ENCODE peak calls at places on chromosome 7, in ten cellular contexts. C is epithelial cell of esophagus, O is stomach, S is uterus, J is left ventricle myocardium inferior, E is GM06990, W is fibroblast of pulmonary artery, Z is AG10803, I is upper lobe of right lung, K is IMR-90. M is an unnamed sample.

GRCh38 chr7:118306771-118307170 is 82.3 kb downstream of the ANKRD7 start:
- DNase-seq in C (peak; percentile 4), O (no peak), S (no peak), J (no peak), E (no peak), W (no peak), Z (no peak), I (no peak), K (no peak), M (no peak)

GRCh38 chr7:1291846-1292765 is 59.4 kb downstream of the UNCX start:
- DNase-seq in C (no peak), O (no peak), S (no peak), J (no peak), E (no peak), W (no peak), Z (no peak), I (no peak), K (no peak), M (no peak)

GRCh38 chr7:67608806-67609205 is 612.2 kb downstream of the TYW1 start:
- DNase-seq in C (no peak), O (no peak), S (no peak), J (no peak), E (no peak), W (no peak), Z (no peak), I (no peak), K (no peak), M (no peak)

GRCh38 chr7:47557317-47557985 is 24.5 kb downstream of the TNS3 start:
- DNase-seq in C (no peak), O (no peak), S (peak; percentile 51), J (no peak), E (no peak), W (peak; percentile 64), Z (peak; percentile 87), I (no peak), K (peak; percentile 57), M (peak; percentile 85)

GRCh38 chr7:151340794-151341356 is 737 bp upstream of the NUB1 start:
- DNase-seq in C (no peak), O (no peak), S (no peak), J (no peak), E (no peak), W (no peak), Z (no peak), I (no peak), K (no peak), M (no peak)

GRCh38 chr7:21261627-21262564 is 166.0 kb upstream of the SP4 start:
- DNase-seq in C (peak; percentile 51), O (peak; percentile 33), S (no peak), J (no peak), E (peak; percentile 46), W (peak; percentile 53), Z (peak; percentile 12), I (no peak), K (peak; percentile 18), M (peak; percentile 15)

GRCh38 chr7:80277434-80278427 is 143.1 kb downstream of the GNAI1 start:
- DNase-seq in C (peak; percentile 79), O (no peak), S (no peak), J (no peak), E (no peak), W (peak; percentile 53), Z (peak; percentile 65), I (no peak), K (peak; percentile 32), M (peak; percentile 61)

GRCh38 chr7:41047789-41048191 is 655.1 kb downstream of the INHBA start:
- DNase-seq in C (no peak), O (no peak), S (no peak), J (peak; percentile 47), E (no peak), W (peak; percentile 54), Z (peak; percentile 75), I (no peak), K (peak; percentile 77), M (peak; percentile 47)

GRCh38 chr7:36763084-36763807 is 39.0 kb upstream of the AOAH start:
- DNase-seq in C (peak; percentile 11), O (no peak), S (no peak), J (no peak), E (no peak), W (peak; percentile 21), Z (peak; percentile 13), I (no peak), K (peak; percentile 31), M (peak; percentile 16)

GRCh38 chr7:19519443-19519977 is 189.3 kb downstream of the POLR1F start:
- DNase-seq in C (peak; percentile 69), O (no peak), S (no peak), J (peak; percentile 20), E (no peak), W (peak; percentile 17), Z (peak; percentile 0), I (no peak), K (no peak), M (no peak)
- H3K4me3 ChIP-seq in C (no peak overlapping the region), O (no peak overlapping the region), S (no peak overlapping the region), J (no peak overlapping the region), E (no peak overlapping the region), W (no peak overlapping the region), Z (no peak overlapping the region), I (no peak overlapping the region), K (no peak overlapping the region), M (no peak overlapping the region)

GRCh38 chr7:26199301-26200112 is 1.0 kb downstream of the HNRNPA2B1 start:
- DNase-seq in C (peak; percentile 49), O (peak; percentile 70), S (peak; percentile 74), J (peak; percentile 63), E (peak; percentile 62), W (peak; percentile 45), Z (peak; percentile 36), I (peak; percentile 82), K (peak; percentile 54), M (peak; percentile 50)

GRCh38 chr7:26200113-26200443 is 468 bp downstream of the HNRNPA2B1 start:
- DNase-seq in C (peak; percentile 52), O (peak; percentile 71), S (peak; percentile 77), J (peak; percentile 65), E (no peak), W (peak; percentile 45), Z (peak; percentile 27), I (peak; percentile 87), K (no peak), M (no peak)

GRCh38 chr7:26201261-26202018 is at the start of gene CBX3:
- DNase-seq in C (peak; percentile 76), O (peak; percentile 85), S (peak; percentile 90), J (peak; percentile 91), E (peak; percentile 96), W (peak; percentile 77), Z (peak; percentile 73), I (peak; percentile 94), K (peak; percentile 70), M (peak; percentile 63)

GRCh38 chr7:26202019-26202985 is 757 bp downstream of the CBX3 start:
- DNase-seq in C (peak; percentile 39), O (peak; percentile 38), S (peak; percentile 30), J (peak; percentile 60), E (no peak), W (no peak), Z (peak; percentile 26), I (peak; percentile 84), K (no peak), M (no peak)

GRCh38 chr7:26200444-26201260 is at the start of gene HNRNPA2B1:
- DNase-seq in C (peak; percentile 97), O (peak; percentile 98), S (peak; percentile 98), J (peak; percentile 93), E (peak; percentile 95), W (peak; percentile 98), Z (peak; percentile 95), I (peak; percentile 98), K (peak; percentile 97), M (peak; percentile 99)
- TF ChIP-seq CTCF in C (no peak), O (peak; percentile 15), S (no peak), J (peak; percentile 19), E (no peak), W (no peak), Z (no peak), I (no peak), K (no peak), M (no peak)

DNA sequence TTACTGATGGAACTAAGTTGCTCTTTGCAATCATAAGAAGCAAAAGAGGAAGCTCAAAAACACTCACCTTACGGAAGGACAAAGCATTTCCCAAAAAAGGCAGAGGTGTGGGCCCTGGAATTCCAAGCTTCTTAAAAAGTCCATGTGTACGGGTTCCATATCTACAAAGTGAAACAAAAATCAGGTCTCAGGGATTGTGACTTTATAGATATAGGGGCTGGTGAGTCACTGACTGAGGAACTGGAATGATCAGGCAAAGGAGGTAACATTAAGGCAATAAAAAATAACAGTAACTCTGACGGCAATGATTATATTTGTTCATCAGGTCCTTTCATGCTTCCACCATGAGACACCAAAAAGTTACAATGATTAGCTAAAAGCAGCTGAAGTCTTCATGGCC is 4.0 kb downstream of the CYP3A7 start:
- DNase-seq in C (no peak), O (no peak), S (no peak), J (no peak), E (no peak), W (no peak), Z (no peak), I (no peak), K (no peak), M (no peak)
- H3K4me3 ChIP-seq in C (no peak overlapping the region), O (no peak overlapping the region), S (no peak overlapping the region), J (no peak overlapping the region), E (no peak overlapping the region), W (no peak overlapping the region), Z (no peak overlapping the region), I (no peak overlapping the region), K (no peak overlapping the region), M (no peak overlapping the region)

GRCh38 chr7:135240446-135240845 is 6.8 kb downstream of the STRA8 start:
- DNase-seq in C (no peak), O (no peak), S (no peak), J (no peak), E (no peak), W (no peak), Z (no peak), I (no peak), K (no peak), M (no peak)

GRCh38 chr7:135236727-135237126 is 3.1 kb downstream of the STRA8 start:
- DNase-seq in C (no peak), O (no peak), S (no peak), J (no peak), E (no peak), W (no peak), Z (no peak), I (no peak), K (no peak), M (no peak)

GRCh38 chr7:135235841-135236240 is 2.2 kb downstream of the STRA8 start:
- DNase-seq in C (no peak), O (no peak), S (no peak), J (no peak), E (no peak), W (no peak), Z (no peak), I (no peak), K (no peak), M (no peak)

GRCh38 chr7:135239263-135239662 is 5.6 kb downstream of the STRA8 start:
- DNase-seq in C (no peak), O (no peak), S (no peak), J (no peak), E (no peak), W (no peak), Z (no peak), I (no peak), K (no peak), M (no peak)

DNA sequence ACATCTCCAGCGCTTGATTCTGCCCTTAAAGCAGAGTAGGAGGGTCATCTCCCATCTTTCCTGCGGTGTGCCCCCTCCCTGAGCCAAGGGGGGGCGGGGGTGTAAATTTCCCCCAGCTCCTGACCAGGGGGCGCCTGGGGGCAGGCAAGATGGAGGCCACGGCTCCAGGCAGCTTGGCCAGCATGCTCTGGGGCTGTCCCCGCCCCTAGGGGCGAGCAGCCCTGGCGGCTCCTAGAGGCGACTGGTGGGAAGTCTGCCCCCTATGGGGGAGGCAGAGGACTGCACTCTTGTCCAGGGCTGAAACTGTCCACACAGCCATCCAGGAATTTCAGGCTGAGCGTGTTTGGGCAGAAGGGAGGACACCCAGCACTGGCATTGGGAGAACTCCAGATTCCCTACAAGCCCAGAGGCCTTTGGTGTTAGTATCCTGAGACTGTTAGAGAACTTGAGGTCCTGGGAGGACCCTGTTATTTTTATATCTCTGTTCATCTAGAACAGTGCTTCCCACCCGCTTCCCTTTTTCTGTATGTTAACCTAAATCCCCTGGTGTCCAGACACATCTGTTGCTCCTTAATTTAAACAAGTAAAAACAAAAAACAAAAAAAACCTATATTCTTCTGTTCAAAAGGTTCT is 4.6 kb downstream of the STRA8 start:
- DNase-seq in C (peak; percentile 10), O (no peak), S (no peak), J (no peak), E (no peak), W (no peak), Z (no peak), I (no peak), K (no peak), M (no peak)
- TF ChIP-seq CTCF in C (peak; percentile 44), O (no peak), S (no peak), J (no peak), E (peak; percentile 43), W (peak; percentile 34), Z (peak; percentile 16), I (peak; percentile 10), K (peak; percentile 21), M (peak; percentile 40)